ENCODE peak calls at places on chromosomes 5 and 9, in five cellular contexts. One of them, this sample, is unnamed.
A peak's percentile ranks its signal among the peaks of the same experiment; 100 is the strongest.

GRCh38 chr9:88319936-88320747 is 68.1 kb upstream of the SPIN1 start:
- DNase-seq in naive thymus-derived CD8-positive, alpha-beta T cell: no peak
- DNase-seq in hypothalamus: no peak
- DNase-seq in NCI-H1105 treated with DMSO at 0.1 percent for 48 hours: no peak
- DNase-seq in stimulated activated CD4-positive, alpha-beta T cell treated with anti-CD3 and anti-CD28 coated beads, Interleukin-12 subunit alpha, Interleukin-12 subunit beta, amount 100 ng/mL, for 4 hours: no peak
- DNase-seq in this sample: no peak

GRCh38 chr9:77946969-77947368 is 84.6 kb downstream of the GNAQ start:
- DNase-seq in naive thymus-derived CD8-positive, alpha-beta T cell: no peak
- DNase-seq in hypothalamus: no peak
- DNase-seq in NCI-H1105 treated with DMSO at 0.1 percent for 48 hours: no peak
- DNase-seq in stimulated activated CD4-positive, alpha-beta T cell treated with anti-CD3 and anti-CD28 coated beads, Interleukin-12 subunit alpha, Interleukin-12 subunit beta, amount 100 ng/mL, for 4 hours: no peak
- DNase-seq in this sample: no peak

GRCh38 chr5:107808671-107809137 is 138.0 kb upstream of the EFNA5 start:
- DNase-seq in naive thymus-derived CD8-positive, alpha-beta T cell: no peak
- DNase-seq in hypothalamus: no peak
- DNase-seq in NCI-H1105 treated with DMSO at 0.1 percent for 48 hours: peak; percentile 19
- DNase-seq in stimulated activated CD4-positive, alpha-beta T cell treated with anti-CD3 and anti-CD28 coated beads, Interleukin-12 subunit alpha, Interleukin-12 subunit beta, amount 100 ng/mL, for 4 hours: no peak
- DNase-seq in this sample: peak; percentile 26

GRCh38 chr5:150589791-150590601 is 50.5 kb upstream of the SYNPO start:
- DNase-seq in naive thymus-derived CD8-positive, alpha-beta T cell: no peak
- DNase-seq in hypothalamus: peak; percentile 29
- DNase-seq in NCI-H1105 treated with DMSO at 0.1 percent for 48 hours: no peak
- DNase-seq in stimulated activated CD4-positive, alpha-beta T cell treated with anti-CD3 and anti-CD28 coated beads, Interleukin-12 subunit alpha, Interleukin-12 subunit beta, amount 100 ng/mL, for 4 hours: no peak
- DNase-seq in this sample: no peak

GRCh38 chr9:133377721-133378216 is 1.6 kb downstream of the STKLD1 start:
- DNase-seq in naive thymus-derived CD8-positive, alpha-beta T cell: no peak
- DNase-seq in hypothalamus: no peak
- DNase-seq in NCI-H1105 treated with DMSO at 0.1 percent for 48 hours: no peak
- DNase-seq in stimulated activated CD4-positive, alpha-beta T cell treated with anti-CD3 and anti-CD28 coated beads, Interleukin-12 subunit alpha, Interleukin-12 subunit beta, amount 100 ng/mL, for 4 hours: no peak
- DNase-seq in this sample: no peak

GRCh38 chr5:141876628-141877477 is 1.4 kb downstream of the PCDH1 start:
- DNase-seq in naive thymus-derived CD8-positive, alpha-beta T cell: peak; percentile 17
- DNase-seq in hypothalamus: no peak
- DNase-seq in NCI-H1105 treated with DMSO at 0.1 percent for 48 hours: peak; percentile 7
- DNase-seq in stimulated activated CD4-positive, alpha-beta T cell treated with anti-CD3 and anti-CD28 coated beads, Interleukin-12 subunit alpha, Interleukin-12 subunit beta, amount 100 ng/mL, for 4 hours: no peak
- DNase-seq in this sample: no peak

GRCh38 chr9:104374711-104375110 is 129.4 kb upstream of the OR13F1 start:
- DNase-seq in naive thymus-derived CD8-positive, alpha-beta T cell: no peak
- DNase-seq in hypothalamus: no peak
- DNase-seq in NCI-H1105 treated with DMSO at 0.1 percent for 48 hours: no peak
- DNase-seq in stimulated activated CD4-positive, alpha-beta T cell treated with anti-CD3 and anti-CD28 coated beads, Interleukin-12 subunit alpha, Interleukin-12 subunit beta, amount 100 ng/mL, for 4 hours: no peak
- DNase-seq in this sample: no peak

GRCh38 chr5:54825005-54825404 is 160.4 kb downstream of the ESM1 start:
- DNase-seq in naive thymus-derived CD8-positive, alpha-beta T cell: no peak
- DNase-seq in hypothalamus: no peak
- DNase-seq in NCI-H1105 treated with DMSO at 0.1 percent for 48 hours: no peak
- DNase-seq in stimulated activated CD4-positive, alpha-beta T cell treated with anti-CD3 and anti-CD28 coated beads, Interleukin-12 subunit alpha, Interleukin-12 subunit beta, amount 100 ng/mL, for 4 hours: no peak
- DNase-seq in this sample: no peak

GRCh38 chr5:45038366-45038987 is 229.7 kb downstream of the MRPS30 start:
- DNase-seq in naive thymus-derived CD8-positive, alpha-beta T cell: no peak
- DNase-seq in hypothalamus: no peak
- DNase-seq in NCI-H1105 treated with DMSO at 0.1 percent for 48 hours: peak; percentile 56
- DNase-seq in stimulated activated CD4-positive, alpha-beta T cell treated with anti-CD3 and anti-CD28 coated beads, Interleukin-12 subunit alpha, Interleukin-12 subunit beta, amount 100 ng/mL, for 4 hours: no peak
- DNase-seq in this sample: peak; percentile 1

GRCh38 chr5:179321206-179321987 is 23.9 kb downstream of the ADAMTS2 start:
- DNase-seq in naive thymus-derived CD8-positive, alpha-beta T cell: no peak
- DNase-seq in hypothalamus: no peak
- DNase-seq in NCI-H1105 treated with DMSO at 0.1 percent for 48 hours: no peak
- DNase-seq in stimulated activated CD4-positive, alpha-beta T cell treated with anti-CD3 and anti-CD28 coated beads, Interleukin-12 subunit alpha, Interleukin-12 subunit beta, amount 100 ng/mL, for 4 hours: no peak
- DNase-seq in this sample: no peak

This sample was measured in neural crest cell.